ENCODE peak calls at places on chromosome 20, in nine cellular contexts. S is A673, V is lower lobe of right lung, W is HFF-Myc, J is AG04449, M is keratinocyte, R is transverse colon, A is pancreas, X is nephron progenitor cell. G is an unnamed sample.

GRCh38 chr20:21322921-21323321 is 19.8 kb downstream of the XRN2 start:
- DNase-seq in S (no peak), V (no peak), W (no peak), J (no peak), M (no peak), R (no peak), A (no peak), X (no peak), G (no peak)

GRCh38 chr20:16007978-16008377 is 565.3 kb downstream of the KIF16B start:
- DNase-seq in S (no peak), V (no peak), W (no peak), J (no peak), M (no peak), R (no peak), A (no peak), X (no peak), G (no peak)

GRCh38 chr20:31517373-31517772 is 3.1 kb downstream of the HM13 start:
- DNase-seq in S (peak), V (no peak), W (peak), J (no peak), M (no peak), R (peak), A (peak), X (peak), G (no peak)

GRCh38 chr20:38601216-38602184 is at the start of gene ARHGAP40:
- DNase-seq in S (peak), V (peak), W (no peak), J (no peak), M (no peak), R (peak), A (peak), X (peak), G (peak)

GRCh38 chr20:45905505-45906079 is 6.4 kb downstream of the PLTP start:
- DNase-seq in S (no peak), V (no peak), W (no peak), J (peak), M (no peak), R (no peak), A (no peak), X (no peak), G (no peak)

GRCh38 chr20:13302647-13303425 is 81.8 kb downstream of the ISM1 start:
- DNase-seq in S (peak), V (no peak), W (no peak), J (no peak), M (no peak), R (peak), A (no peak), X (peak), G (peak)

GRCh38 chr20:60331688-60332300 is 373.6 kb downstream of the CDH26 start:
- DNase-seq in S (no peak), V (no peak), W (no peak), J (no peak), M (no peak), R (no peak), A (no peak), X (no peak), G (no peak)

GRCh38 chr20:8414611-8415274 is 282.7 kb downstream of the PLCB1 start:
- DNase-seq in S (peak), V (no peak), W (peak), J (peak), M (no peak), R (no peak), A (no peak), X (no peak), G (no peak)

GRCh38 chr20:41862023-41862422 is 243.8 kb upstream of the CHD6 start:
- DNase-seq in S (no peak), V (no peak), W (no peak), J (no peak), M (no peak), R (no peak), A (no peak), X (peak), G (no peak)

GRCh38 chr20:37839432-37839827 is 63.5 kb upstream of the VSTM2L start:
- DNase-seq in S (no peak), V (no peak), W (no peak), J (no peak), M (no peak), R (no peak), A (no peak), X (no peak), G (no peak)

GRCh38 chr20:38158701-38159325 is 6.3 kb downstream of the TGM2 start:
- DNase-seq in S (no peak), V (peak), W (no peak), J (no peak), M (no peak), R (no peak), A (no peak), X (no peak), G (no peak)

GRCh38 chr20:59253779-59254319 is 46.6 kb upstream of the EDN3 start:
- DNase-seq in S (no peak), V (no peak), W (no peak), J (no peak), M (no peak), R (peak), A (no peak), X (peak), G (no peak)

GRCh38 chr20:43755390-43755789 is 28.6 kb upstream of the GTSF1L start:
- DNase-seq in S (no peak), V (no peak), W (no peak), J (no peak), M (no peak), R (no peak), A (no peak), X (no peak), G (no peak)

GRCh38 chr20:5090191-5090590 is 29.6 kb downstream of the PCNA start:
- DNase-seq in S (no peak), V (no peak), W (no peak), J (no peak), M (no peak), R (no peak), A (no peak), X (no peak), G (peak)

GRCh38 chr20:47317127-47317895 is 39.2 kb downstream of the ZMYND8 start:
- DNase-seq in S (peak), V (peak), W (peak), J (peak), M (peak), R (peak), A (peak), X (peak), G (peak)

GRCh38 chr20:8032499-8032898 is 12.9 kb upstream of the TMX4 start:
- DNase-seq in S (no peak), V (no peak), W (no peak), J (no peak), M (no peak), R (no peak), A (no peak), X (no peak), G (no peak)

GRCh38 chr20:37361336-37361735 is 15.4 kb downstream of the SRC start:
- DNase-seq in S (no peak), V (no peak), W (no peak), J (no peak), M (no peak), R (no peak), A (no peak), X (no peak), G (no peak)

GRCh38 chr20:400121-400450 is 8.0 kb upstream of the RBCK1 start:
- DNase-seq in S (no peak), V (no peak), W (no peak), J (no peak), M (no peak), R (no peak), A (no peak), X (no peak), G (no peak)

GRCh38 chr20:35831029-35831428 is 59.2 kb downstream of the PHF20 start:
- DNase-seq in S (no peak), V (no peak), W (no peak), J (no peak), M (no peak), R (no peak), A (no peak), X (no peak), G (no peak)

GRCh38 chr20:47241345-47241781 is 115.1 kb downstream of the ZMYND8 start:
- DNase-seq in S (no peak), V (no peak), W (no peak), J (no peak), M (no peak), R (peak), A (no peak), X (no peak), G (no peak)

GRCh38 chr20:30811896-30812671 is 445.4 kb upstream of the DEFB115 start:
- DNase-seq in S (no peak), V (peak), W (no peak), J (no peak), M (no peak), R (no peak), A (no peak), X (no peak), G (peak)

GRCh38 chr20:63830821-63831593 is at the start of gene ZBTB46:
- DNase-seq in S (peak), V (peak), W (no peak), J (no peak), M (no peak), R (peak), A (peak), X (peak), G (peak)

GRCh38 chr20:42483694-42484303 is 705.9 kb downstream of the PTPRT start:
- DNase-seq in S (peak), V (no peak), W (no peak), J (no peak), M (no peak), R (peak), A (peak), X (peak), G (no peak)

GRCh38 chr20:2124632-2125131 is 23.1 kb downstream of the STK35 start:
- DNase-seq in S (no peak), V (no peak), W (no peak), J (no peak), M (no peak), R (no peak), A (no peak), X (no peak), G (no peak)

GRCh38 chr20:21393142-21393541 is 4.2 kb downstream of the NKX2-4 start:
- DNase-seq in S (no peak), V (no peak), W (no peak), J (no peak), M (no peak), R (no peak), A (no peak), X (no peak), G (no peak)

GRCh38 chr20:63577317-63577894 is 3.4 kb upstream of the HELZ2 start:
- DNase-seq in S (no peak), V (no peak), W (no peak), J (no peak), M (no peak), R (peak), A (peak), X (no peak), G (no peak)

GRCh38 chr20:13141541-13141940 is 79.5 kb upstream of the ISM1 start:
- DNase-seq in S (no peak), V (no peak), W (peak), J (no peak), M (no peak), R (no peak), A (no peak), X (peak), G (no peak)

GRCh38 chr20:33995053-33995816 is 1.5 kb downstream of the RALY start:
- DNase-seq in S (peak), V (no peak), W (no peak), J (no peak), M (no peak), R (no peak), A (no peak), X (no peak), G (no peak)

DNA sequence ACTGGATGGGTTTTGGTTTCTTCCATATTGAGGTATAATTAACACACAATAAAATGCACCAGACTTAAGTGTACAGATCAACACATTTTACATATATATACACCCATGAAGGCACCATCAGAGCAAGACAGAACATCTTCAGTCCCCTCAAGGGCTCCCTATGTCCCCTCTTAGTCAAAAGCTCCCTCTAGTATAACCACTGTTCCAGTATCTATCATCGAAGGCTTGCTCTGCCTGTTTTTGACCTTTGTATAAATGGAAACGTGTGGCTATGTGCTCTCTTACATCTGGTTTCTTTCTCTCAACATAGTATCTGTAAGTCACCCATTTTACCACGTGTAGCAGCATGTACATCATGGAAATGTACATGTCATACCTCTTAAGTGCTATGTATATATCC is 66.5 kb downstream of the BANF2 start:
- DNase-seq in S (no peak), V (no peak), W (no peak), J (no peak), M (no peak), R (no peak), A (no peak), X (no peak), G (no peak)
- TF ChIP-seq CTCF in S (no peak), V (no peak), W (no peak), J (no peak), M (no peak), R (no peak), A (no peak), X (no peak), G (no peak)

DNA sequence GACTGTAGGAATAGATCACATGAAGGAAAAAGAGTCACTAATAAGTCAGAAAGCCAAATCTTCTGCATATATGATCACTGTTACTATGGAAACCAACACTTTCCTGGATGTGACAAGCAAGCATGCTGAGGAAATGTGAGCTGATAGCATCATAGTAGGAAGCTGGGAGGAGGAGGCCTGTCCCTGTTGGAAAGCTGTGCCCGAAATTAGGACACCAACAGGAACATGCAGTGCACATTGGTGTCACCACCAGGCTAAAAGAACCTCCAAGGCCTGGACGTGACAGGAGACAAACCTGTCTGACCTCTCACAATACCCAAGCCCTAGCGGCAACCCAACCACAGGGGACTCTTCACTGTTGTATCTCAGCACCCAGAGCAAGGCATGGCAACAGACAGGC is 181.9 kb upstream of the PCSK2 start:
- DNase-seq in S (no peak), V (no peak), W (no peak), J (no peak), M (no peak), R (no peak), A (no peak), X (no peak), G (no peak)
- TF ChIP-seq CTCF in S (no peak), V (no peak), W (no peak), J (no peak), M (no peak), R (no peak), A (no peak), X (no peak), G (no peak)

DNA sequence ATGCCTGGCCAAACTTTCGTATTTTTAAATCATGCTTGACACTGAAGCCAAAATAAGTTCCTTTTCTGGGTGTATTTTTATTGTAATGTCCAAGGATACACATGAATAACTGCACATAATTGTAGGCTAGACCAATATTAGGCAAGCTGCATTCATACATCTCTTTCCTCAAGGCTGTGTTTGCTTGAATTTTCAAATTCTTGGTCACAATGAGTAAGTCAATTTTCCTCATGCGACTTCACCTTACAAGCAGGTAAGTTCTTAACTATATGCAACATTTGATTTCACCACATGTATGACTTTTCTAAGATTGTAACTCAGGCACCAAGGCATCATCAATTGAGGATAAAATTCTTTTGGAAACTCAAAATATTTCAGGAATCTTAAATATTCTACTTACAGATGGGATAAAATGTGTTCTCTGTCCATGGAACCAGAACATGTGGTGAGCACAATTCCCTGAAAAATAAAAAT is 112.4 kb upstream of the ZNF217 start:
- DNase-seq in S (no peak), V (no peak), W (no peak), J (no peak), M (no peak), R (no peak), A (no peak), X (no peak), G (no peak)
- TF ChIP-seq CTCF in S (no peak), V (no peak), W (no peak), J (no peak), M (no peak), R (no peak), A (no peak), X (no peak), G (no peak)

GRCh38 chr20:32697608-32698007 is 23.9 kb upstream of the C20orf203 start:
- DNase-seq in S (no peak), V (no peak), W (no peak), J (no peak), M (no peak), R (no peak), A (no peak), X (no peak), G (no peak)

GRCh38 chr20:32707691-32708581 is 34.2 kb upstream of the C20orf203 start:
- DNase-seq in S (no peak), V (no peak), W (no peak), J (no peak), M (no peak), R (no peak), A (no peak), X (no peak), G (no peak)

GRCh38 chr20:32706486-32706885 is 32.7 kb upstream of the C20orf203 start:
- DNase-seq in S (no peak), V (no peak), W (no peak), J (no peak), M (no peak), R (no peak), A (no peak), X (no peak), G (no peak)

GRCh38 chr20:32702706-32703425 is 29.1 kb upstream of the C20orf203 start:
- DNase-seq in S (no peak), V (no peak), W (no peak), J (no peak), M (no peak), R (no peak), A (no peak), X (no peak), G (no peak)
- TF ChIP-seq CTCF in S (no peak), V (no peak), W (no peak), J (no peak), M (no peak), R (no peak), A (no peak), X (no peak), G (no peak)